ENCODE peak calls at places on chromosomes 1 and 21, in four cellular contexts. One of them, this sample, is unnamed.

GRCh38 chr1:206905295-206906164 is 8.3 kb downstream of the IL24 start:
- DNase-seq in breast epithelium: no peak
- DNase-seq in tibial nerve: no peak
- DNase-seq in prostate gland: no peak
- DNase-seq in this sample: no peak

GRCh38 chr1:29903767-29904166 is 667.4 kb downstream of the PTPRU start:
- DNase-seq in tibial nerve: no peak
- DNase-seq in breast epithelium: no peak
- DNase-seq in prostate gland: no peak
- DNase-seq in this sample: no peak

GRCh38 chr1:201022824-201023516 is 544 bp downstream of the KIF21B start:
- DNase-seq in tibial nerve: no peak
- DNase-seq in prostate gland: no peak
- DNase-seq in breast epithelium: no peak
- DNase-seq in this sample: no peak

GRCh38 chr1:53321776-53322602 is 5.9 kb downstream of the LRP8 start:
- DNase-seq in tibial nerve: no peak
- DNase-seq in prostate gland: no peak
- DNase-seq in breast epithelium: no peak
- DNase-seq in this sample: no peak

GRCh38 chr1:153288634-153289275 is 24.0 kb downstream of the PGLYRP3 start:
- DNase-seq in breast epithelium: no peak
- DNase-seq in prostate gland: no peak
- DNase-seq in tibial nerve: no peak
- DNase-seq in this sample: no peak

GRCh38 chr1:159282118-159282517 is 20.0 kb upstream of the FCER1A start:
- DNase-seq in prostate gland: no peak
- DNase-seq in tibial nerve: no peak
- DNase-seq in breast epithelium: no peak
- DNase-seq in this sample: no peak

GRCh38 chr1:84762664-84763063 is 72.4 kb upstream of the SSX2IP start:
- DNase-seq in breast epithelium: no peak
- DNase-seq in prostate gland: no peak
- DNase-seq in tibial nerve: no peak
- DNase-seq in this sample: no peak

GRCh38 chr1:36323636-36324321 is at the start of gene EVA1B:
- DNase-seq in prostate gland: peak; percentile 66
- DNase-seq in tibial nerve: peak; percentile 66
- DNase-seq in breast epithelium: peak; percentile 79
- DNase-seq in this sample: no peak

GRCh38 chr1:108049083-108049819 is 84.3 kb upstream of the VAV3 start:
- DNase-seq in prostate gland: no peak
- DNase-seq in tibial nerve: no peak
- DNase-seq in breast epithelium: no peak
- DNase-seq in this sample: no peak

GRCh38 chr1:99808391-99809115 is 41.6 kb upstream of the AGL start:
- DNase-seq in breast epithelium: no peak
- DNase-seq in prostate gland: peak; percentile 58
- DNase-seq in tibial nerve: no peak
- DNase-seq in this sample: no peak

GRCh38 chr1:238606896-238607295 is 716.2 kb upstream of the ZP4 start:
- DNase-seq in prostate gland: no peak
- DNase-seq in breast epithelium: no peak
- DNase-seq in tibial nerve: no peak
- DNase-seq in this sample: no peak

GRCh38 chr1:3423896-3424610 is 30.4 kb upstream of the ARHGEF16 start:
- DNase-seq in breast epithelium: no peak
- DNase-seq in prostate gland: no peak
- DNase-seq in tibial nerve: no peak
- DNase-seq in this sample: no peak

GRCh38 chr1:209648931-209649776 is 3.1 kb downstream of the LAMB3 start:
- DNase-seq in tibial nerve: no peak
- DNase-seq in breast epithelium: no peak
- DNase-seq in prostate gland: no peak
- DNase-seq in this sample: no peak

GRCh38 chr1:35115459-35116383 is 36.5 kb downstream of the ZMYM1 start:
- DNase-seq in breast epithelium: no peak
- DNase-seq in tibial nerve: no peak
- DNase-seq in prostate gland: no peak
- DNase-seq in this sample: no peak

GRCh38 chr21:15759469-15759868 is 29.7 kb downstream of the USP25 start:
- DNase-seq in tibial nerve: no peak
- DNase-seq in breast epithelium: no peak
- DNase-seq in prostate gland: no peak
- DNase-seq in this sample: no peak

GRCh38 chr21:15764878-15765277 is 35.1 kb downstream of the USP25 start:
- DNase-seq in tibial nerve: no peak
- DNase-seq in breast epithelium: no peak
- DNase-seq in prostate gland: no peak
- DNase-seq in this sample: no peak

GRCh38 chr21:15766952-15767603 is 37.3 kb downstream of the USP25 start:
- DNase-seq in prostate gland: no peak
- DNase-seq in breast epithelium: no peak
- DNase-seq in tibial nerve: no peak
- DNase-seq in this sample: no peak

GRCh38 chr21:15763359-15763758 is 33.6 kb downstream of the USP25 start:
- DNase-seq in tibial nerve: no peak
- DNase-seq in breast epithelium: no peak
- DNase-seq in prostate gland: no peak
- DNase-seq in this sample: no peak

GRCh38 chr21:15761508-15762100 is 31.8 kb downstream of the USP25 start:
- DNase-seq in breast epithelium: no peak
- DNase-seq in tibial nerve: no peak
- DNase-seq in prostate gland: no peak
- DNase-seq in this sample: no peak
- H3K27ac ChIP-seq in breast epithelium: no peak overlapping the region
- H3K27ac ChIP-seq in tibial nerve: no peak overlapping the region
- H3K27ac ChIP-seq in prostate gland: no peak overlapping the region
- H3K27ac ChIP-seq in this sample: no peak overlapping the region

DNA sequence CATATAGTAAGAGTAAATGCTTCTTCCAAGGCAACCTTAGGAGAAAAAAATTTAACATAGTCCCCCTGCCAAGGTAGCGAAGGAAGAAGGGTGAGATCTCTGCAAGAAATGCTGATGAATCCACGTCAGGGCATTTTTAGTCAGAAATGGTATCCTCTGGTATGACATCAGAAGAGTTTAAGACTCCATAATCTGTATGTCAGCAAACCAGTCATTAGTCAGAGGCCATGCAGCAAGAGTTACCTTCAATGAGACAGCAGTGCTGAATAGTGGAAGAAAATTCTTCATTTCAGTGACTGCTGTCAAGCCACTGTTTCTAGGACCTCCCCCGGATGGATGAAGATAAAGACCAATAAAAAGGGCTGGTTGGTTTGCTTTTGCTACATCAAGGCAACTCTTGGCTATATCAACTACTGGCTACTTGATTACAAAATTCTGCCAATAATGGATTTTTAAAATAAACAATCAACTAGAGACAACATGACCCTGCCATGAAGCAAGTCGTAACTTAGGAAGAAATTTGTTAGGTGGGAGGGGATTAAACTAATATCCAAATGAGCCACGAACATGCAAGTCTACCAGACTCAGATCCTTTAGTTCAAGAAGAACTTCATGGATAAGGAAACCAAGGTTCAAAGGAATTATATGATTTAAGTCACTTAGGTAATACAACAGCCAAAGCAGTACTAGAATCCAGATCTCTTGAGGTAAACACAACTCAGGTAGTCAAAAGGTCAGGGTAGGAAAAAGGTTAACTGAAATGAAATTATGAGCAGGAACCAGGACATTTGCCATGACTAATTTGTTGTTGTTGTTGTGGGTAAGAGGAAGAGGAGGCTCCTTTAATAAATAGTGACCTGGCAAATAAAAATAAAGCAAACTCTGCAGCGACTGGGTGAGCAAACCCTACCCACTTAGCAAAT is 25.6 kb upstream of the GUCA2A start:
- DNase-seq in breast epithelium: no peak
- DNase-seq in prostate gland: no peak
- DNase-seq in tibial nerve: no peak
- DNase-seq in this sample: no peak
- H3K27ac ChIP-seq in breast epithelium: no peak overlapping the region
- H3K27ac ChIP-seq in prostate gland: no peak overlapping the region
- H3K27ac ChIP-seq in tibial nerve: no peak overlapping the region
- H3K27ac ChIP-seq in this sample: no peak overlapping the region

DNA sequence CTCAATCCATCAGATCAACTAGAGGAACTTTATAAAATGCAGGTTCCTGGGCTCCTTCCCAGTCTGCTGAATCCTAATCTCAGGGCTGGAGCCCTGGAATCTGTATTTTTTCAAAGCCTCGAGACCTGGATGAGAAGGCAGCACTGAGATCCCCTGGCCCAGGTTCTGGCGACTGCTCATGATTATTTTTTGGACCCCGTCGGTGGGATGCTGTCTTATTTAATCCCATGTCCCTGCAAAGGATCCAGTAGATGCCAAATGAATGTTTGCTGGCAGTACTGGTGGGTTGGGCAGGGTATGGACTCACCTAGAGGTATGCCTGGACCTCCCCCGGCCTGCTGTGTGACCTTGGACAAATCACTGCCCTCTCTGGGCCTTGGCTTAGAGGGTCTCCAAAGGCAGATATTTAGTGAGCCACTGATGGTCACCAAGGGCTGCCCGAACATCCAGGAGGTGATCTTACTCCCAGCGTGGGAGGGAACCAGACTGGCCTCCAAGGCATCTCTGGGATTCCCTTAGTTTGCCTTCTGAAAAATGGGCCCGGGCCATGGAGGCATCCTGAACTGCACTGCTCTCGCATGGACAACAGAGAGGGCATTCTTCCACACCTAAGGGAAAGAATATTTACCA is 91.6 kb upstream of the RUNX3 start:
- DNase-seq in prostate gland: no peak
- DNase-seq in tibial nerve: no peak
- DNase-seq in breast epithelium: no peak
- DNase-seq in this sample: no peak
- H3K27ac ChIP-seq in prostate gland: no peak overlapping the region
- H3K27ac ChIP-seq in tibial nerve: peak overlapping the region; percentile 17
- H3K27ac ChIP-seq in breast epithelium: peak overlapping the region; percentile 83
- H3K27ac ChIP-seq in this sample: peak overlapping the region; percentile 54

GRCh38 chr1:245094954-245095353 is 59.8 kb upstream of the KIF26B start:
- DNase-seq in breast epithelium: no peak
- DNase-seq in prostate gland: no peak
- DNase-seq in tibial nerve: no peak
- DNase-seq in this sample: no peak
- H3K27ac ChIP-seq in breast epithelium: no peak overlapping the region
- H3K27ac ChIP-seq in prostate gland: no peak overlapping the region
- H3K27ac ChIP-seq in tibial nerve: no peak overlapping the region
- H3K27ac ChIP-seq in this sample: no peak overlapping the region